ENCODE peak calls at places on chromosomes 13 and 19, in six cellular contexts. R is IMR-90, W is heart right ventricle, Q is endodermal cell, D is fibroblast of lung, G is BE2C. N is an unnamed sample.

GRCh38 chr19:11580665-11581418 is 3.4 kb upstream of the ACP5 start:
- DNase-seq in Q (no peak), D (no peak), W (no peak), G (no peak), R (peak; percentile 8), N (no peak)

GRCh38 chr19:46601318-46602224 is at the start of gene CALM3:
- DNase-seq in W (no peak), G (no peak), R (no peak), D (no peak), Q (peak; percentile 66), N (no peak)

GRCh38 chr19:7606289-7606688 is 10.6 kb downstream of the CAMSAP3 start:
- DNase-seq in D (no peak), Q (no peak), R (no peak), G (no peak), W (no peak), N (no peak)

GRCh38 chr19:46355234-46355990 is 8.5 kb downstream of the PPP5C start:
- DNase-seq in D (no peak), R (no peak), Q (no peak), W (no peak), G (no peak), N (no peak)

GRCh38 chr19:23823952-23824389 is 65.3 kb upstream of the ZNF681 start:
- DNase-seq in D (peak; percentile 1), Q (peak; percentile 75), R (no peak), G (peak; percentile 17), W (no peak), N (peak; percentile 4)

GRCh38 chr13:64410654-64411053 is 2819.5 kb downstream of the PCDH9 start:
- DNase-seq in W (no peak), D (no peak), R (no peak), G (no peak), Q (peak; percentile 28), N (no peak)

GRCh38 chr13:113207890-113208423 is 512 bp downstream of the PCID2 start:
- DNase-seq in W (no peak), Q (peak; percentile 76), G (peak; percentile 56), D (peak; percentile 61), R (peak; percentile 59), N (peak; percentile 57)

GRCh38 chr19:4449022-4449825 is 8.4 kb downstream of the UBXN6 start:
- DNase-seq in W (peak; percentile 80), D (no peak), G (no peak), Q (no peak), R (no peak), N (peak; percentile 43)

GRCh38 chr13:59422646-59423045 is 741.1 kb downstream of the DIAPH3 start:
- DNase-seq in Q (peak; percentile 67), R (peak; percentile 12), D (no peak), G (no peak), W (no peak), N (no peak)

GRCh38 chr13:99103536-99103935 is 97.1 kb upstream of the UBAC2 start:
- DNase-seq in W (no peak), D (no peak), G (no peak), R (no peak), Q (peak; percentile 70), N (no peak)

GRCh38 chr13:78897200-78897599 is 238.2 kb upstream of the OBI1 start:
- DNase-seq in W (no peak), R (no peak), D (no peak), G (no peak), Q (no peak), N (no peak)

GRCh38 chr19:23822735-23823134 is 64.0 kb upstream of the ZNF681 start:
- DNase-seq in G (no peak), D (no peak), W (no peak), R (no peak), Q (no peak), N (no peak)

GRCh38 chr19:3243851-3244700 is 19.6 kb downstream of the CELF5 start:
- DNase-seq in R (peak; percentile 56), G (no peak), W (peak; percentile 31), Q (peak; percentile 91), D (peak; percentile 51), N (peak; percentile 52)

GRCh38 chr19:38742906-38743305 is 1.4 kb downstream of the CAPN12 start:
- DNase-seq in G (no peak), D (no peak), R (no peak), W (no peak), Q (no peak), N (no peak)

GRCh38 chr19:12969292-12969988 is at the start of gene DAND5:
- DNase-seq in G (no peak), D (no peak), W (peak; percentile 63), Q (no peak), R (no peak), N (no peak)

GRCh38 chr19:29484876-29485275 is 40.9 kb upstream of the VSTM2B start:
- DNase-seq in Q (peak; percentile 26), G (no peak), W (no peak), R (no peak), D (no peak), N (no peak)

GRCh38 chr19:45905016-45905415 is 2.6 kb upstream of the MYPOP start:
- DNase-seq in D (no peak), R (no peak), W (no peak), G (no peak), Q (no peak), N (no peak)

GRCh38 chr19:903266-903797 is 9.7 kb downstream of the R3HDM4 start:
- DNase-seq in R (peak; percentile 19), G (no peak), W (no peak), Q (peak; percentile 48), D (peak; percentile 74), N (peak; percentile 55)

GRCh38 chr19:911197-912033 is 1.6 kb downstream of the R3HDM4 start:
- DNase-seq in W (no peak), Q (peak; percentile 72), D (no peak), G (no peak), R (no peak), N (no peak)

GRCh38 chr19:904545-904944 is 8.5 kb downstream of the R3HDM4 start:
- DNase-seq in W (no peak), D (no peak), R (no peak), Q (no peak), G (no peak), N (no peak)

GRCh38 chr19:906480-906879 is 6.5 kb downstream of the R3HDM4 start:
- DNase-seq in Q (no peak), W (no peak), G (no peak), R (no peak), D (no peak), N (no peak)

DNA sequence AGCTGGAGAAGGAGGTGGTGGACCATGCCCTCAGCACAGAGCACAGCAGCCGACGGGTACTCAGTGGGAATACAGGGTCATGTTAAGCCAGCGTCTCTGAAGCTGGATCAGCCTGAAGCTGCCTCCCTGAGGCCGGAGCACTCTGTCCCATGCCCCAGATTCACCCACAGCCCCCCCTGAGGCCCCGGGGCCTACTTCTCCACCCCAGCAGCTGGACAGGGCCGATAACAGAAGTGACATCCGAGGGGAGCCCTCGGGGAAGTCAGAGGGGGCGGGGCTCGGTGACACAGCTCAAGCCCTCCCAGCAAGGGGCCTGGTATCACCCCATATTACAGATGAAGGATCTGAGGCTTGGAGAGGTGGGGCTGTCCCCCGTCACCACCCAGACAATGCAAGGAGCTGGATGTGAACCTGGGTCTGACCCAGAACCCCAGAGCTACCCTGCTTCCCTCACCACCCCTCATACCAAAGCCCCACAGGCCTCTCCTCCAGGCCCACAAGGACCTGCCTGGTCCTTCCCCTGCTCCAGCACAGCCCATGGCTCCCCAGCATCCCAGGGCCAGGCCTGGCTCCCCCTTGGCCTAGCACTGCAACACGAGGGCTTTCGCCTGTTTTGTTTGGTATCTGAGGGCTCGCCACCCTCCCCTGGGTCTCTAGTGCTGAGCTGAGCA is 5.7 kb downstream of the R3HDM4 start:
- DNase-seq in G (no peak), Q (peak; percentile 44), D (no peak), R (no peak), W (no peak), N (no peak)
- H3K4me3 ChIP-seq in G (no peak overlapping the region), Q (no peak overlapping the region), D (no peak overlapping the region), R (no peak overlapping the region), W (no peak overlapping the region), N (no peak overlapping the region)

GRCh38 chr13:106691861-106692260 is 123.9 kb upstream of the ARGLU1 start:
- DNase-seq in G (no peak), W (no peak), Q (no peak), R (no peak), D (no peak), N (no peak)
- TF ChIP-seq CTCF in G (no peak), W (no peak), Q (no peak), R (no peak), D (no peak), N (no peak)

GRCh38 chr19:55444720-55445045 is 1.6 kb upstream of the SHISA7 start:
- DNase-seq in W (no peak), G (no peak), R (no peak), Q (no peak), D (no peak), N (no peak)

GRCh38 chr19:55441692-55442321 is 1.3 kb downstream of the SHISA7 start:
- DNase-seq in R (no peak), W (no peak), D (no peak), Q (peak; percentile 89), G (no peak), N (no peak)

GRCh38 chr19:55442372-55443044 is 592 bp downstream of the SHISA7 start:
- DNase-seq in W (no peak), G (no peak), D (no peak), R (no peak), Q (peak; percentile 79), N (no peak)

GRCh38 chr19:55443824-55444719 is 972 bp upstream of the SHISA7 start:
- DNase-seq in D (no peak), W (no peak), R (no peak), G (no peak), Q (no peak), N (no peak)

DNA sequence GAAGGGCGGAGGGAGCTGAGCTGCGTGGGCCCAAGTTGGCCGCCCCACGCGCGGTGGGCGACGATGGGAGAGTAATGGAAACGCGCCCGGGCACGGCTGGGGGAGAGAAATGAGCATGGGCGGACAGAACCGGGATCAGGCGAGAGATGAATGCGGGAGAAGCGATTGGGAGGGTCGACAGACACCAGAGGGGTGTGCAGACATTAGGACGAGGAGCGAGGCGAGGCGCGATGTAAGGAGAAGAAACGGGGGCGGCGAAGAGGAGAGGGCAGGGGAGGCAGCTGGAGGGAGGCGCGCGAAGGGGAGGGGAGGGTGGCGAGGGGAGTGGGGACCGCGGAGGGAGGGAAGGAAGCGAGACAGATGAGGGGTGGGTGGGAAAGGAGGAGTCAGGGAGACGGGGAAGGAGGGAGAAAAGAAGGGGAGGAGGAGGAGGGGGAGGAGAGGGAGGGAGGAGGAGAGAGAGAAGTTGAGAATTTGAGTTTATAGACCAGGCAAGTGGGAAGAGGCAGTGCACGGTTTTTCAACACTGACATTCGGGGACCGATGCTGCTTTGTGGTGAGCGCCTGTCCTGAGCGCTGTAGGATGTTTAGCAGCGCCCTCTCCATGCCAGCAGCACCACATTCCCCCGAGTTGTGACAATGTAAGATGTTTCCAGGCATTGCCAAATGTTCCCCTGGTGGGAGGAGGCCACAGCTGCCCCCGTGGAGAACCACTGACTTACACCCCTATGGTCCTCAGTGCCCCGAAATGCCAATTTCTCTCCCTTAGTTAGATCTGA is at the start of gene SHISA7:
- DNase-seq in Q (no peak), W (no peak), D (no peak), G (no peak), R (no peak), N (no peak)
- H3K4me3 ChIP-seq in Q (no peak within 1 kb of the TSS), W (no peak within 1 kb of the TSS), D (no peak within 1 kb of the TSS), G (no peak within 1 kb of the TSS), R (no peak within 1 kb of the TSS), N (no peak within 1 kb of the TSS)

DNA sequence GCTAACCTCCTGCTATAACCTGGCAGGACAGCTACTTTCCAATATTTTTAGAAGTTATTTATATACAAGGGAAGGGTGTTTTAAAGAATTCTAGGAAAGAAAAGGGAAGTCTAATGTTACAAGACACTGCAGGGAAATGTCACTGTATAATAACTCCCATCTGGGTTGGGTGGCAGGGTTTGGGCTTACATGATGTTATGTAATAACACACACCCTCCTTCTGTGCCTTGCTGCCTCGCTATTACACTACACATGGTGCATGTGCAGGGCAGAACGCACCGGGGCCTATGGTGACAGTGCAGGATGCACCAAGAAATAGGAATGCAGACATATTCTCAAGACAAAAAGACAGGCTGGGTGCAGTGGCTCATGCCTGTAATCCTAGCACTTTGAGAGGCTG is 19.8 kb downstream of the TPT1 start:
- DNase-seq in G (no peak), R (no peak), Q (no peak), D (no peak), W (no peak), N (no peak)
- TF ChIP-seq CTCF in G (no peak), R (no peak), Q (no peak), D (no peak), W (no peak), N (no peak)

N was measured in fibroblast of mammary gland.